ENCODE peak calls at places on chromosomes 12 and 14, in eight cellular contexts. T, I, S, E, M, P, L and B are unnamed samples.

GRCh38 chr12:115440438-115440837 is 756.5 kb upstream of the TBX3 start:
- DNase-seq in T (peak), I (no peak), S (peak), E (peak), M (no peak), P (no peak), L (no peak), B (peak)

GRCh38 chr12:72141381-72141780 is 130.8 kb upstream of the TRHDE start:
- DNase-seq in T (no peak), I (no peak), S (no peak), E (no peak), M (no peak), P (no peak), L (no peak), B (no peak)

GRCh38 chr12:121939190-121939589 is 20.8 kb downstream of the CFAP251 start:
- DNase-seq in T (no peak), I (no peak), S (no peak), E (no peak), M (no peak), P (peak), L (no peak), B (no peak)

GRCh38 chr12:59570134-59570533 is 25.7 kb upstream of the SLC16A7 start:
- DNase-seq in T (no peak), I (no peak), S (peak), E (no peak), M (no peak), P (no peak), L (no peak), B (no peak)

GRCh38 chr12:5806376-5807089 is 138.5 kb downstream of the ANO2 start:
- DNase-seq in T (no peak), I (no peak), S (no peak), E (no peak), M (no peak), P (no peak), L (no peak), B (no peak)

GRCh38 chr14:97402279-97402678 is 605.1 kb downstream of the VRK1 start:
- DNase-seq in T (no peak), I (peak), S (no peak), E (no peak), M (no peak), P (peak), L (no peak), B (no peak)

GRCh38 chr14:100891051-100891450 is 12.5 kb downstream of the RTL1 start:
- DNase-seq in T (peak), I (no peak), S (no peak), E (no peak), M (peak), P (no peak), L (no peak), B (no peak)

GRCh38 chr14:54200726-54201125 is 196.1 kb upstream of the CDKN3 start:
- DNase-seq in T (no peak), I (no peak), S (peak), E (peak), M (no peak), P (no peak), L (no peak), B (no peak)

GRCh38 chr12:31325524-31325875 is 450 bp downstream of the SINHCAF start:
- DNase-seq in T (peak), I (no peak), S (no peak), E (no peak), M (no peak), P (no peak), L (no peak), B (no peak)

GRCh38 chr12:104793280-104793679 is 164.8 kb downstream of the SLC41A2 start:
- DNase-seq in T (no peak), I (no peak), S (peak), E (peak), M (peak), P (no peak), L (no peak), B (peak)

GRCh38 chr12:42385341-42385841 is 59.4 kb downstream of the PPHLN1 start:
- DNase-seq in T (no peak), I (no peak), S (no peak), E (no peak), M (no peak), P (no peak), L (no peak), B (no peak)

GRCh38 chr14:93903342-93904184 is 23.6 kb upstream of the FAM181A start:
- DNase-seq in T (no peak), I (peak), S (no peak), E (no peak), M (peak), P (no peak), L (peak), B (peak)

GRCh38 chr14:29007990-29008389 is 241.4 kb downstream of the FOXG1 start:
- DNase-seq in T (no peak), I (no peak), S (no peak), E (no peak), M (no peak), P (no peak), L (no peak), B (no peak)

GRCh38 chr14:75979071-75979571 is 2.7 kb downstream of the TGFB3 start:
- DNase-seq in T (peak), I (peak), S (peak), E (no peak), M (peak), P (peak), L (peak), B (peak)

GRCh38 chr12:101743724-101744472 is 4.6 kb upstream of the SYCP3 start:
- DNase-seq in T (no peak), I (no peak), S (no peak), E (no peak), M (no peak), P (no peak), L (no peak), B (no peak)

GRCh38 chr12:23008613-23009012 is 383.6 kb downstream of the ETNK1 start:
- DNase-seq in T (no peak), I (no peak), S (no peak), E (no peak), M (no peak), P (no peak), L (no peak), B (no peak)

GRCh38 chr12:76720068-76720467 is 43.8 kb upstream of the ZDHHC17 start:
- DNase-seq in T (no peak), I (no peak), S (peak), E (no peak), M (no peak), P (no peak), L (peak), B (no peak)

GRCh38 chr14:40855343-40855742 is 751.3 kb upstream of the LRFN5 start:
- DNase-seq in T (no peak), I (no peak), S (no peak), E (no peak), M (no peak), P (no peak), L (no peak), B (no peak)

GRCh38 chr12:112584266-112584722 is 165.5 kb downstream of the PTPN11 start:
- DNase-seq in T (no peak), I (peak), S (no peak), E (no peak), M (peak), P (no peak), L (no peak), B (peak)

GRCh38 chr12:28079539-28079938 is 107.0 kb upstream of the PTHLH start:
- DNase-seq in T (no peak), I (no peak), S (no peak), E (no peak), M (no peak), P (no peak), L (no peak), B (no peak)

GRCh38 chr12:107560906-107561285 is 124.7 kb upstream of the PWP1 start:
- DNase-seq in T (no peak), I (no peak), S (no peak), E (no peak), M (no peak), P (no peak), L (no peak), B (no peak)

GRCh38 chr12:93441111-93441616 is 583 bp downstream of the UBE2N start:
- DNase-seq in T (peak), I (no peak), S (no peak), E (no peak), M (peak), P (peak), L (peak), B (no peak)

GRCh38 chr14:95318870-95319311 is 817 bp downstream of the CLMN start:
- DNase-seq in T (peak), I (peak), S (no peak), E (no peak), M (peak), P (no peak), L (no peak), B (no peak)

GRCh38 chr14:38794674-38795073 is 308.4 kb downstream of the SEC23A start:
- DNase-seq in T (no peak), I (no peak), S (no peak), E (no peak), M (no peak), P (no peak), L (no peak), B (no peak)

GRCh38 chr14:58455593-58456265 is 28.2 kb downstream of the KIAA0586 start:
- DNase-seq in T (no peak), I (no peak), S (no peak), E (no peak), M (no peak), P (no peak), L (no peak), B (no peak)

GRCh38 chr14:67674139-67674479 is 323 bp downstream of the VTI1B start:
- DNase-seq in T (peak), I (peak), S (peak), E (no peak), M (peak), P (peak), L (peak), B (peak)

GRCh38 chr12:49340095-49340870 is 3.3 kb upstream of the C1QL4 start:
- DNase-seq in T (no peak), I (no peak), S (no peak), E (no peak), M (no peak), P (no peak), L (no peak), B (no peak)

GRCh38 chr12:49342914-49343731 is 3.6 kb upstream of the DNAJC22 start:
- DNase-seq in T (peak), I (no peak), S (no peak), E (no peak), M (no peak), P (no peak), L (no peak), B (no peak)

GRCh38 chr12:49340971-49341776 is 4.2 kb upstream of the C1QL4 start:
- DNase-seq in T (no peak), I (peak), S (no peak), E (no peak), M (no peak), P (no peak), L (no peak), B (no peak)

GRCh38 chr12:49342066-49342913 is 4.4 kb upstream of the DNAJC22 start:
- DNase-seq in T (peak), I (peak), S (peak), E (no peak), M (peak), P (peak), L (peak), B (peak)

GRCh38 chr12:49341777-49342065 is 4.7 kb upstream of the C1QL4 start:
- DNase-seq in T (no peak), I (no peak), S (no peak), E (no peak), M (no peak), P (no peak), L (no peak), B (no peak)
- H3K4me3 ChIP-seq in T (no peak), I (peak), S (no peak), E (no peak), M (peak), P (no peak), L (no peak), B (peak)

GRCh38 chr12:4277205-4277543 is 3.6 kb downstream of the CCND2 start:
- DNase-seq in T (no peak), I (no peak), S (no peak), E (no peak), M (no peak), P (no peak), L (no peak), B (no peak)
- H3K4me3 ChIP-seq in T (no peak), I (peak), S (no peak), E (no peak), M (no peak), P (no peak), L (no peak), B (no peak)

DNA sequence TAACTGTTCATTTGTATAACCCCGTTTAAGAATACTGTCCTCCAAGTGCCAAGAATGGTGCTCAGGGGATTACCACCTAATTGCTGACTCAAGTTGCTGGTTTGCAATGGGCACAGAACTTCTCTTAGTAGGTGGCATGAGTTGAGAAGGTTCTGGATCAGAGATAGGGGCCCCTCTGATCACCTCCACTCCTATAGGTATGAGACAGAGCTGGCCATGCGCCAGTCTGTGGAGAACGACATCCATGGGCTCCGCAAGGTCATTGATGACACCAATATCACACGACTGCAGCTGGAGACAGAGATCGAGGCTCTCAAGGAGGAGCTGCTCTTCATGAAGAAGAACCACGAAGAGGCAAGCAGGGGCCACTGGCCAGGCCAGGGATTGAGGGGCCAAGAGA is 1.6 kb downstream of the KRT18 start:
- DNase-seq in T (no peak), I (peak), S (no peak), E (no peak), M (no peak), P (no peak), L (no peak), B (no peak)
- H3K4me3 ChIP-seq in T (peak), I (peak), S (no peak), E (peak), M (no peak), P (no peak), L (peak), B (no peak)

GRCh38 chr12:6953417-6954315 is 2.5 kb downstream of the PTPN6 start:
- DNase-seq in T (peak), I (peak), S (no peak), E (no peak), M (no peak), P (peak), L (no peak), B (no peak)

GRCh38 chr12:6952860-6953416 is 1.8 kb downstream of the PTPN6 start:
- DNase-seq in T (peak), I (no peak), S (no peak), E (no peak), M (no peak), P (no peak), L (no peak), B (no peak)

GRCh38 chr12:6955462-6956331 is 4.5 kb downstream of the PTPN6 start:
- DNase-seq in T (peak), I (no peak), S (no peak), E (no peak), M (no peak), P (no peak), L (no peak), B (no peak)

GRCh38 chr12:6954754-6955461 is 3.8 kb downstream of the PTPN6 start:
- DNase-seq in T (no peak), I (no peak), S (no peak), E (no peak), M (peak), P (no peak), L (no peak), B (no peak)

GRCh38 chr12:6954316-6954710 is 3.2 kb downstream of the PTPN6 start:
- DNase-seq in T (no peak), I (no peak), S (no peak), E (no peak), M (no peak), P (no peak), L (no peak), B (no peak)
- H3K4me3 ChIP-seq in T (no peak), I (no peak), S (no peak), E (no peak), M (no peak), P (no peak), L (no peak), B (no peak)

GRCh38 chr14:30035361-30035760 is 107.7 kb upstream of the PRKD1 start:
- DNase-seq in T (no peak), I (no peak), S (no peak), E (no peak), M (no peak), P (no peak), L (no peak), B (no peak)
- H3K4me3 ChIP-seq in T (no peak), I (no peak), S (no peak), E (no peak), M (no peak), P (no peak), L (no peak), B (no peak)